ENCODE peak calls at places on chromosomes 11 and 22, in four cellular contexts. P, G, X and D are unnamed samples.

GRCh38 chr22:40479887-40480538 is 109.6 kb downstream of the SGSM3 start:
- DNase-seq in P (no peak), G (no peak), X (no peak), D (no peak)

GRCh38 chr22:19019029-19019678 is 83.1 kb upstream of the PRODH start:
- DNase-seq in P (peak), G (no peak), X (no peak), D (no peak)

GRCh38 chr11:65380460-65381126 is 1.9 kb downstream of the SLC25A45 start:
- DNase-seq in P (no peak), G (no peak), X (no peak), D (no peak)

GRCh38 chr11:17238377-17238776 is 30.6 kb upstream of the PIK3C2A start:
- DNase-seq in P (no peak), G (no peak), X (no peak), D (no peak)

GRCh38 chr11:57771365-57771764 is 9.8 kb downstream of the CTNND1 start:
- DNase-seq in P (no peak), G (no peak), X (no peak), D (no peak)

GRCh38 chr11:106249857-106250256 is 172.4 kb downstream of the AASDHPPT start:
- DNase-seq in P (no peak), G (no peak), X (no peak), D (peak)

GRCh38 chr22:29081499-29082236 is 8.8 kb downstream of the KREMEN1 start:
- DNase-seq in P (no peak), G (no peak), X (no peak), D (no peak)

GRCh38 chr11:12139144-12139881 is 28.9 kb downstream of the MICAL2 start:
- DNase-seq in P (no peak), G (no peak), X (no peak), D (no peak)

GRCh38 chr11:15757299-15757698 is 599.0 kb downstream of the SOX6 start:
- DNase-seq in P (no peak), G (no peak), X (peak), D (no peak)

GRCh38 chr11:1757861-1758610 is 5.7 kb downstream of the CTSD start:
- DNase-seq in P (no peak), G (no peak), X (no peak), D (no peak)

GRCh38 chr22:19497245-19497644 is 17.5 kb downstream of the CDC45 start:
- DNase-seq in P (no peak), G (no peak), X (no peak), D (no peak)

GRCh38 chr22:40031766-40032470 is 37.2 kb downstream of the FAM83F start:
- DNase-seq in P (no peak), G (no peak), X (no peak), D (no peak)

GRCh38 chr11:75376175-75376574 is 23.1 kb upstream of the RPS3 start:
- DNase-seq in P (no peak), G (no peak), X (no peak), D (no peak)

GRCh38 chr11:130587658-130588057 is 139.2 kb downstream of the ADAMTS15 start:
- DNase-seq in P (no peak), G (no peak), X (no peak), D (no peak)

GRCh38 chr22:45096256-45096907 is 67.3 kb upstream of the NUP50 start:
- DNase-seq in P (peak), G (peak), X (no peak), D (peak)

GRCh38 chr11:27864046-27865025 is 164.1 kb upstream of the BDNF start:
- DNase-seq in P (no peak), G (no peak), X (no peak), D (no peak)

GRCh38 chr11:17598700-17599459 is 51.8 kb downstream of the OTOG start:
- DNase-seq in P (peak), G (peak), X (peak), D (peak)

GRCh38 chr22:31911565-31912401 is 32.6 kb upstream of the YWHAH start:
- DNase-seq in P (no peak), G (peak), X (no peak), D (no peak)

GRCh38 chr11:87722756-87723599 is 452.3 kb downstream of the RAB38 start:
- DNase-seq in P (peak), G (peak), X (no peak), D (no peak)

GRCh38 chr11:95699631-95700470 is 89.7 kb downstream of the FAM76B start:
- DNase-seq in P (no peak), G (no peak), X (no peak), D (no peak)

GRCh38 chr11:115806056-115806455 is 301.8 kb upstream of the CADM1 start:
- DNase-seq in P (no peak), G (no peak), X (no peak), D (no peak)

GRCh38 chr11:66478823-66479740 is 1.2 kb upstream of the DPP3 start:
- DNase-seq in P (peak), G (peak), X (no peak), D (no peak)

GRCh38 chr11:17936790-17937189 is 76.1 kb downstream of the SERGEF start:
- DNase-seq in P (no peak), G (no peak), X (no peak), D (no peak)

GRCh38 chr22:35921777-35922176 is 106.8 kb downstream of the RBFOX2 start:
- DNase-seq in P (peak), G (peak), X (peak), D (peak)

GRCh38 chr22:23899042-23899745 is 5.0 kb downstream of the MIF start:
- DNase-seq in P (no peak), G (no peak), X (no peak), D (no peak)

GRCh38 chr11:16741473-16741872 is 3.0 kb downstream of the C11orf58 start:
- DNase-seq in P (no peak), G (no peak), X (no peak), D (no peak)

GRCh38 chr11:128226106-128226716 is 361.1 kb downstream of the ETS1 start:
- DNase-seq in P (no peak), G (no peak), X (no peak), D (no peak)

GRCh38 chr11:128294685-128295079 is 292.7 kb downstream of the ETS1 start:
- DNase-seq in P (no peak), G (no peak), X (no peak), D (no peak)

GRCh38 chr22:17724241-17724640 is 50.0 kb downstream of the BID start:
- DNase-seq in P (no peak), G (no peak), X (no peak), D (no peak)

GRCh38 chr11:4059424-4059823 is 35.2 kb upstream of the RRM1 start:
- DNase-seq in P (no peak), G (no peak), X (no peak), D (no peak)

GRCh38 chr11:568306-569259 is 7.7 kb upstream of the PHRF1 start:
- DNase-seq in P (peak), G (peak), X (peak), D (peak)

GRCh38 chr11:41978951-41979350 is 519.5 kb upstream of the LRRC4C start:
- DNase-seq in P (no peak), G (no peak), X (no peak), D (no peak)

GRCh38 chr11:32012066-32012465 is 78.8 kb upstream of the RCN1 start:
- DNase-seq in P (no peak), G (no peak), X (no peak), D (no peak)

GRCh38 chr22:31683181-31684105 is 21.4 kb upstream of the PISD start:
- DNase-seq in P (no peak), G (no peak), X (no peak), D (no peak)

GRCh38 chr11:113363406-113363805 is 24.2 kb upstream of the ANKK1 start:
- DNase-seq in P (no peak), G (no peak), X (no peak), D (no peak)

GRCh38 chr11:12253843-12254281 is 123.5 kb upstream of the PARVA start:
- DNase-seq in P (no peak), G (peak), X (no peak), D (no peak)

GRCh38 chr11:34495724-34496377 is 17.7 kb downstream of the ELF5 start:
- DNase-seq in P (no peak), G (peak), X (no peak), D (no peak)

GRCh38 chr22:20803696-20804324 is 29.9 kb downstream of the SERPIND1 start:
- DNase-seq in P (peak), G (peak), X (no peak), D (no peak)

GRCh38 chr11:91872216-91872615 is 352.4 kb upstream of the FAT3 start:
- DNase-seq in P (no peak), G (no peak), X (no peak), D (no peak)

DNA sequence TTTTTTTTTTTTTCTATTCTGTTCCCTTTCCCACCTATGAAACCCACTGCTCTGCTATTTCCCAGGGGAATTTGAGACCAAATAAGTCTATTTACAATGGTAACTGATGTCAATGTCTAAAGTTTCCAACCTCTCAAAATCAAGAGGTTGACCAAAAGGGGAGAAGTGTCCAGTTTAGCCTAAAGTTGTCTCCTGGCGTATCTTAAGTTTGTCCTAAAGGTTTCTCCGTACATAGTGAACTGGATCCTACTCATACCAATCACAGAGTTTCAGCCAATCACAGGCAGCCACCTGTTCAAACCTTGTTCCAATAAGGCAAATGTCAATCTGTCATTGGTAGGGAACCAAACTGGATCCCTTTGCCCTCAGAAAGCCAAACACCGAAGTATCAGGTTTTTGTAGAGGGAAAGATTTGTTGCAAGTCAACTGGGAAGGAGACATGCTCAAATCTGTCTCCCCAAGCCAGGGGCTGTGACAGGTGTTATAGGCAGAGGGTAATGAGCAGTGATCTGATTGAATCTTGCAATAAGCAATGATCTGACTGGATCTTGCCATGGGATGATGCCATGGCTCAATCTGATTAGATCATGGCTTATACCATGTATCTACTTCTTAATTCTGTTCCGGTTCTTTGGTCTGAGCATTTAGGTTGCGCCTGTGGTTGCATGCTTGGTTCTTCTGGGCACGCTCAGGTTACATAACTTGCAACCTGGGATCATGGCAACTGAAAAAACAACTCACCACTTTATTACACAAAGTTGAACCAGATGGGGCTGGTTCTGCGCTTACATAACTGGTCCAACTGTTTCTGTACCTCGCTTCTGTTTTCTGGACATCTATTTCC is 1.1 kb upstream of the VPS37C start:
- DNase-seq in P (no peak), G (peak), X (no peak), D (no peak)
- TF ChIP-seq SUZ12 in P (no peak), G (no peak), X (no peak), D (no peak)

DNA sequence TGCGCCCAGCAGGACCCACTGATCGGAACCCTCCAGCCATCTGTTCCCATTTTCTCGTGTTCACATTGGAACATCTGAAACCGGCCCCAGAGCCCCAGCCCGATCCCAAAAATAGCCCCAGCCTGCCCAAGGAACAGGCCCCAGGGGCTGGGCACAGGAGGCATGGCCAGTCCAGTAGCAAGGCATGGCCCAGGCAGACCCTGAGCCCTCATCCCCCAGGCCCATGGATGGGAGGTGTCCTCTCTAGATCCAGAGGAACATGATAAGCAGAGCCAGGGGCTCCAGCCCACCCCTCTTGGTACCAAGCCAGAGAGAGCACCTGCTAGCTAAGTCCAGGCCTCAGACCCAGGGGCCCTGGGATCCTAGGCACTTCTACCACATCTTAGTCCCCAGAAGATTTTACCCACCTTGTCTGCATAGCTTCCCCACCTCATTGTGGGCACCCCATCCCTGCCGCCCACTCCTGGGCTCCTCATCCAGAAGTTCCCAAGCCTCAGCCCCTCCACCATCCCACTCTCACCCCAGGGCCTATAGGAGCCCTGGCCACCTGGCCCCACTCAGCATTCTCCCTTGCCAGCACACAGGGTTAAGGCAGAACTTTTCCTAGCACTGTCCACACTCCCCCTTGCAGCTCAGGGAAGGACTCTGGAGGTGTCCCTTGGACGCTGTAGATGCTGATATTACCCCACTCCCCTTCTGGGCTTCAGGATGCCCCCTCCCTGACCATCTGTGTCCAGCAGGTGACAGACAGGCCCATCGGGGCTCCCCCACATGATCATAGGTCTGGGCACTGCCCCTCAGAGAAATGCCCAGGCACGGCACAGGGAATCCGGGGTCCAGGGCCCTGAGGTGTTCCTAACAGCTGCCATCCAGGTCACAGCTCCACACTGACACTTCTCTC is 9.5 kb downstream of the BCL9L start:
- DNase-seq in P (no peak), G (no peak), X (no peak), D (no peak)
- H3K4me3 ChIP-seq in P (no peak), G (no peak), X (peak), D (peak)

GRCh38 chr11:69308531-69308930 is 14.6 kb downstream of the MYEOV start:
- DNase-seq in P (no peak), G (no peak), X (no peak), D (no peak)
- TF ChIP-seq SUZ12 in P (no peak), G (no peak), X (no peak), D (no peak)

GRCh38 chr11:61679301-61679700 is 890 bp upstream of the DAGLA start:
- DNase-seq in P (no peak), G (no peak), X (no peak), D (no peak)

GRCh38 chr11:61682093-61682732 is 2.0 kb downstream of the DAGLA start:
- DNase-seq in P (no peak), G (peak), X (no peak), D (no peak)

GRCh38 chr11:61679893-61680621 is at the start of gene DAGLA:
- DNase-seq in P (peak), G (peak), X (no peak), D (no peak)

GRCh38 chr11:61683116-61683515 is 2.9 kb downstream of the DAGLA start:
- DNase-seq in P (no peak), G (no peak), X (no peak), D (no peak)

GRCh38 chr11:61680622-61681191 is 516 bp downstream of the DAGLA start:
- DNase-seq in P (no peak), G (no peak), X (no peak), D (no peak)
- H3K4me3 ChIP-seq in P (peak), G (peak), X (no peak), D (peak)